ENCODE peak calls at places on chromosomes 6 and 20, in nine cellular contexts. One of them, this sample, is unnamed.

GRCh38 chr6:15677822-15678221 is 15.0 kb upstream of the DTNBP1 start:
- DNase-seq in H7: no peak
- DNase-seq in ureter: no peak
- DNase-seq in HEK293T: no peak
- DNase-seq in bronchial epithelial cell: no peak
- DNase-seq in right lobe of liver: no peak
- DNase-seq in GOT3: no peak
- DNase-seq in nephron progenitor cell: no peak
- DNase-seq in kidney glomerular epithelial cell: no peak
- DNase-seq in this sample: peak; percentile 4

GRCh38 chr20:18001131-18001921 is 32.5 kb downstream of the MGME1 start:
- DNase-seq in H7: no peak
- DNase-seq in ureter: peak; percentile 78
- DNase-seq in HEK293T: no peak
- DNase-seq in bronchial epithelial cell: peak; percentile 97
- DNase-seq in right lobe of liver: peak; percentile 69
- DNase-seq in GOT3: peak; percentile 81
- DNase-seq in nephron progenitor cell: no peak
- DNase-seq in kidney glomerular epithelial cell: no peak
- DNase-seq in this sample: peak; percentile 69

GRCh38 chr20:50282592-50283241 is 92.1 kb downstream of the CEBPB start:
- DNase-seq in H7: peak; percentile 64
- DNase-seq in ureter: no peak
- DNase-seq in HEK293T: no peak
- DNase-seq in bronchial epithelial cell: no peak
- DNase-seq in right lobe of liver: peak; percentile 26
- DNase-seq in GOT3: no peak
- DNase-seq in nephron progenitor cell: no peak
- DNase-seq in kidney glomerular epithelial cell: no peak
- DNase-seq in this sample: no peak

GRCh38 chr20:50516180-50516934 is 6.2 kb downstream of the PTPN1 start:
- DNase-seq in H7: no peak
- DNase-seq in ureter: no peak
- DNase-seq in HEK293T: no peak
- DNase-seq in bronchial epithelial cell: no peak
- DNase-seq in right lobe of liver: no peak
- DNase-seq in GOT3: no peak
- DNase-seq in nephron progenitor cell: no peak
- DNase-seq in kidney glomerular epithelial cell: no peak
- DNase-seq in this sample: no peak

GRCh38 chr6:104537185-104537584 is 322.5 kb downstream of the HACE1 start:
- DNase-seq in H7: no peak
- DNase-seq in ureter: no peak
- DNase-seq in HEK293T: no peak
- DNase-seq in bronchial epithelial cell: peak; percentile 50
- DNase-seq in right lobe of liver: no peak
- DNase-seq in GOT3: no peak
- DNase-seq in nephron progenitor cell: no peak
- DNase-seq in kidney glomerular epithelial cell: peak; percentile 71
- DNase-seq in this sample: peak; percentile 35

GRCh38 chr6:57255451-57256181 is 33.5 kb upstream of the RAB23 start:
- DNase-seq in H7: no peak
- DNase-seq in ureter: no peak
- DNase-seq in HEK293T: no peak
- DNase-seq in bronchial epithelial cell: no peak
- DNase-seq in right lobe of liver: no peak
- DNase-seq in GOT3: no peak
- DNase-seq in nephron progenitor cell: no peak
- DNase-seq in kidney glomerular epithelial cell: no peak
- DNase-seq in this sample: no peak

GRCh38 chr6:91751496-91751895 is 1164.6 kb upstream of the MAP3K7 start:
- DNase-seq in H7: no peak
- DNase-seq in ureter: no peak
- DNase-seq in HEK293T: no peak
- DNase-seq in bronchial epithelial cell: peak; percentile 7
- DNase-seq in right lobe of liver: no peak
- DNase-seq in GOT3: no peak
- DNase-seq in nephron progenitor cell: no peak
- DNase-seq in kidney glomerular epithelial cell: no peak
- DNase-seq in this sample: no peak

GRCh38 chr6:54579011-54579410 is 267.6 kb upstream of the FAM83B start:
- DNase-seq in H7: no peak
- DNase-seq in ureter: no peak
- DNase-seq in HEK293T: no peak
- DNase-seq in bronchial epithelial cell: no peak
- DNase-seq in right lobe of liver: no peak
- DNase-seq in GOT3: no peak
- DNase-seq in nephron progenitor cell: no peak
- DNase-seq in kidney glomerular epithelial cell: peak; percentile 66
- DNase-seq in this sample: peak; percentile 77

GRCh38 chr20:34852298-34852697 is 20.4 kb downstream of the GGT7 start:
- DNase-seq in H7: no peak
- DNase-seq in ureter: no peak
- DNase-seq in HEK293T: no peak
- DNase-seq in bronchial epithelial cell: no peak
- DNase-seq in right lobe of liver: no peak
- DNase-seq in GOT3: no peak
- DNase-seq in nephron progenitor cell: no peak
- DNase-seq in kidney glomerular epithelial cell: no peak
- DNase-seq in this sample: peak; percentile 20

GRCh38 chr20:62792182-62792939 is 3.9 kb upstream of the MRGBP start:
- DNase-seq in H7: no peak
- DNase-seq in ureter: no peak
- DNase-seq in HEK293T: no peak
- DNase-seq in bronchial epithelial cell: peak; percentile 50
- DNase-seq in right lobe of liver: no peak
- DNase-seq in GOT3: no peak
- DNase-seq in nephron progenitor cell: no peak
- DNase-seq in kidney glomerular epithelial cell: no peak
- DNase-seq in this sample: peak; percentile 86

GRCh38 chr20:8633366-8633765 is 435.5 kb upstream of the PLCB4 start:
- DNase-seq in H7: no peak
- DNase-seq in ureter: no peak
- DNase-seq in HEK293T: no peak
- DNase-seq in bronchial epithelial cell: peak; percentile 8
- DNase-seq in right lobe of liver: no peak
- DNase-seq in GOT3: no peak
- DNase-seq in nephron progenitor cell: no peak
- DNase-seq in kidney glomerular epithelial cell: peak; percentile 39
- DNase-seq in this sample: peak; percentile 75

GRCh38 chr6:125884656-125885055 is 71.9 kb upstream of the HINT3 start:
- DNase-seq in H7: no peak
- DNase-seq in ureter: no peak
- DNase-seq in HEK293T: peak; percentile 24
- DNase-seq in bronchial epithelial cell: no peak
- DNase-seq in right lobe of liver: no peak
- DNase-seq in GOT3: no peak
- DNase-seq in nephron progenitor cell: no peak
- DNase-seq in kidney glomerular epithelial cell: no peak
- DNase-seq in this sample: no peak

This sample was measured in kidney tubule cell.